ENCODE peak calls at places on chromosomes 1 and 21, in ten cellular contexts. I is dermis blood vessel endothelial cell; Y is astrocyte of the cerebellum; P is activated naive CD4-positive, alpha-beta T cell treated with anti-CD3 and anti-CD28 coated beads, Interleukin-2, amount 50 U/mL, for 16 hours; Z is RPMI8226; U is activated CD4-positive, alpha-beta T cell treated with anti-CD3 and anti-CD28 coated beads for 48 hours; A is astrocyte of the spinal cord; X is naive thymus-derived CD8-positive, alpha-beta T cell; W is fibroblast of villous mesenchyme; N is left ventricle myocardium inferior. Q is an unnamed sample.

GRCh38 chr1:12722626-12723025 is 6.7 kb downstream of the AADACL3 start:
- DNase-seq in A (no peak), N (no peak), I (no peak), X (no peak), W (no peak), Z (no peak), P (no peak), Y (no peak), U (no peak), Q (no peak)

GRCh38 chr21:16058896-16059295 is 329.1 kb downstream of the USP25 start:
- DNase-seq in N (no peak), X (no peak), A (no peak), Z (no peak), P (no peak), I (no peak), Y (no peak), U (no peak), W (no peak), Q (no peak)

GRCh38 chr1:24893431-24893830 is 36.6 kb downstream of the RUNX3 start:
- DNase-seq in A (no peak), W (no peak), P (no peak), X (no peak), Y (no peak), Z (no peak), N (no peak), I (no peak), U (peak), Q (no peak)

GRCh38 chr1:168092566-168093355 is 44.0 kb downstream of the GPR161 start:
- DNase-seq in I (peak), U (no peak), W (peak), N (no peak), Z (no peak), A (no peak), Y (peak), X (no peak), P (no peak), Q (peak)

GRCh38 chr1:160651428-160652064 is 4.7 kb upstream of the SLAMF1 start:
- DNase-seq in W (no peak), X (no peak), I (no peak), Z (no peak), A (no peak), Y (no peak), U (no peak), P (no peak), N (no peak), Q (no peak)

GRCh38 chr1:196678510-196678884 is 26.7 kb downstream of the CFH start:
- DNase-seq in Z (no peak), X (no peak), U (no peak), I (no peak), N (no peak), A (peak), W (peak), P (no peak), Y (peak), Q (no peak)

GRCh38 chr1:16167331-16168143 is 11.7 kb upstream of the EPHA2 start:
- DNase-seq in N (no peak), Z (peak), U (peak), A (no peak), W (no peak), Y (no peak), I (peak), P (peak), X (peak), Q (no peak)

GRCh38 chr1:45785583-45785982 is 17.8 kb upstream of the MAST2 start:
- DNase-seq in Y (no peak), P (no peak), W (no peak), N (no peak), A (no peak), Z (peak), U (peak), I (no peak), X (no peak), Q (peak)

GRCh38 chr21:26057488-26058170 is 112.9 kb downstream of the APP start:
- DNase-seq in W (no peak), N (no peak), Y (no peak), Z (no peak), P (no peak), X (no peak), A (no peak), U (no peak), I (no peak), Q (no peak)

GRCh38 chr1:35243681-35244080 is 24.8 kb upstream of the ZMYM4 start:
- DNase-seq in I (no peak), A (no peak), Z (peak), N (no peak), P (no peak), Y (no peak), X (no peak), U (no peak), W (no peak), Q (no peak)

GRCh38 chr1:17119076-17119743 is at the start of gene PADI2:
- DNase-seq in P (peak), U (peak), I (peak), Y (no peak), A (peak), Z (peak), X (no peak), W (peak), N (peak), Q (no peak)

GRCh38 chr1:167345386-167345733 is 124.7 kb downstream of the POU2F1 start:
- DNase-seq in W (no peak), I (peak), Z (no peak), Y (no peak), P (no peak), X (no peak), U (no peak), N (no peak), A (no peak), Q (no peak)

GRCh38 chr1:233912447-233912846 is 8.0 kb downstream of the SLC35F3 start:
- DNase-seq in X (no peak), P (no peak), N (no peak), I (no peak), U (no peak), W (no peak), Y (no peak), A (no peak), Z (no peak), Q (no peak)

GRCh38 chr1:33361553-33362262 is 40.8 kb upstream of the A3GALT2 start:
- DNase-seq in N (no peak), W (peak), A (no peak), X (no peak), P (no peak), Y (no peak), I (peak), Z (no peak), U (no peak), Q (peak)

GRCh38 chr1:107171378-107171777 is 30.5 kb downstream of the NTNG1 start:
- DNase-seq in W (no peak), X (no peak), Y (peak), P (no peak), I (no peak), U (no peak), N (no peak), A (peak), Z (no peak), Q (no peak)

GRCh38 chr1:170586942-170587593 is 55.1 kb downstream of the GORAB start:
- DNase-seq in U (no peak), Z (no peak), P (no peak), A (peak), I (no peak), Y (no peak), N (no peak), W (peak), X (no peak), Q (no peak)

GRCh38 chr1:27111771-27112573 is 43.0 kb downstream of the SLC9A1 start:
- DNase-seq in Z (peak), I (peak), W (peak), Y (peak), P (peak), X (peak), N (peak), U (peak), A (peak), Q (peak)

GRCh38 chr1:47934243-47934805 is 62.9 kb downstream of the TRABD2B start:
- DNase-seq in I (no peak), Y (peak), A (peak), P (no peak), W (peak), X (no peak), U (no peak), N (peak), Z (no peak), Q (no peak)

GRCh38 chr1:173383341-173383740 is 93.8 kb upstream of the PRDX6 start:
- DNase-seq in N (no peak), P (no peak), U (no peak), Z (no peak), X (no peak), W (no peak), Y (peak), I (no peak), A (peak), Q (no peak)

GRCh38 chr1:107702946-107703571 is 261.9 kb downstream of the VAV3 start:
- DNase-seq in Z (no peak), I (no peak), P (no peak), W (no peak), X (no peak), N (no peak), U (no peak), A (peak), Y (no peak), Q (no peak)

GRCh38 chr1:174534789-174535188 is 87.0 kb downstream of the GPR52 start:
- DNase-seq in A (peak), P (no peak), I (no peak), W (no peak), N (no peak), Z (no peak), X (no peak), Y (no peak), U (no peak), Q (no peak)

GRCh38 chr21:42309753-42310213 is 5.4 kb downstream of the TFF3 start:
- DNase-seq in Y (no peak), P (peak), W (peak), Z (peak), U (peak), N (peak), I (peak), A (peak), X (peak), Q (peak)

GRCh38 chr1:172483448-172483847 is 39.6 kb upstream of the PIGC start:
- DNase-seq in W (no peak), X (no peak), P (no peak), Y (no peak), N (no peak), Z (no peak), U (no peak), I (no peak), A (no peak), Q (no peak)

GRCh38 chr1:118960567-118961136 is 27.5 kb downstream of the TBX15 start:
- DNase-seq in X (no peak), I (no peak), A (peak), Z (peak), Y (no peak), N (no peak), U (no peak), W (peak), P (no peak), Q (no peak)

GRCh38 chr1:13807213-13807612 is 107.2 kb downstream of the PRDM2 start:
- DNase-seq in P (no peak), W (peak), A (no peak), I (peak), X (no peak), U (peak), N (no peak), Z (no peak), Y (no peak), Q (no peak)

GRCh38 chr1:14263671-14264070 is 334.8 kb upstream of the KAZN start:
- DNase-seq in A (no peak), W (no peak), N (no peak), U (no peak), Y (no peak), I (no peak), P (no peak), Z (no peak), X (no peak), Q (no peak)

GRCh38 chr1:62530516-62531154 is 66.7 kb upstream of the ANGPTL3 start:
- DNase-seq in X (no peak), P (no peak), W (peak), A (peak), U (no peak), Z (peak), I (peak), N (peak), Y (peak), Q (no peak)

Q was measured in CMK.